ENCODE peak calls at places on chromosomes 12 and 14, in seven cellular contexts. F is Karpas-422, O is NB4, Z is cardiac muscle cell, M is adipocyte, H is DND-41, D is mucosa of descending colon. S is an unnamed sample.

GRCh38 chr12:57479376-57480115 is at the start of gene ARHGAP9:
- DNase-seq in F (no peak), O (peak; percentile 74), Z (no peak), M (no peak), H (no peak), D (no peak), S (peak; percentile 45)

GRCh38 chr12:12176402-12176801 is 90.4 kb downstream of the LRP6 start:
- DNase-seq in F (no peak), O (peak; percentile 6), Z (no peak), M (no peak), H (no peak), D (no peak), S (no peak)

GRCh38 chr12:124739953-124740561 is 123.6 kb downstream of the SCARB1 start:
- DNase-seq in F (no peak), O (peak; percentile 72), Z (no peak), M (no peak), H (no peak), D (no peak), S (no peak)

GRCh38 chr12:52672321-52672933 is 7.8 kb downstream of the KRT1 start:
- DNase-seq in F (no peak), O (no peak), Z (no peak), M (no peak), H (no peak), D (no peak), S (no peak)

GRCh38 chr14:89540830-89541470 is 123.9 kb upstream of the FOXN3 start:
- DNase-seq in F (no peak), O (no peak), Z (no peak), M (peak; percentile 80), H (no peak), D (no peak), S (no peak)

GRCh38 chr12:110246690-110247339 is 34.2 kb upstream of the ATP2A2 start:
- DNase-seq in F (no peak), O (no peak), Z (no peak), M (no peak), H (no peak), D (no peak), S (no peak)

GRCh38 chr14:34051966-34052657 is 101.2 kb upstream of the EGLN3 start:
- DNase-seq in F (no peak), O (peak; percentile 56), Z (no peak), M (peak; percentile 13), H (peak; percentile 12), D (peak; percentile 29), S (no peak)

GRCh38 chr12:128789356-128789929 is 34.3 kb downstream of the SLC15A4 start:
- DNase-seq in F (peak; percentile 45), O (peak; percentile 69), Z (no peak), M (no peak), H (no peak), D (no peak), S (no peak)

GRCh38 chr12:52606581-52607241 is 5.4 kb upstream of the KRT72 start:
- DNase-seq in F (no peak), O (no peak), Z (no peak), M (no peak), H (no peak), D (no peak), S (peak; percentile 44)

GRCh38 chr14:49218436-49219092 is 367.6 kb downstream of the RPS29 start:
- DNase-seq in F (no peak), O (no peak), Z (no peak), M (no peak), H (no peak), D (no peak), S (no peak)

GRCh38 chr12:27534060-27534764 is 10.2 kb downstream of the PPFIBP1 start:
- DNase-seq in F (no peak), O (no peak), Z (no peak), M (no peak), H (peak; percentile 69), D (no peak), S (peak; percentile 47)

GRCh38 chr12:28027328-28027727 is 54.8 kb upstream of the PTHLH start:
- DNase-seq in F (no peak), O (no peak), Z (peak; percentile 9), M (no peak), H (peak; percentile 81), D (no peak), S (no peak)

GRCh38 chr12:52004042-52004648 is 2.6 kb upstream of the TAMALIN start:
- DNase-seq in F (no peak), O (peak; percentile 57), Z (peak; percentile 68), M (peak; percentile 79), H (no peak), D (no peak), S (no peak)

GRCh38 chr14:23321572-23322547 is 603 bp downstream of the PABPN1 start:
- DNase-seq in F (peak; percentile 83), O (peak; percentile 60), Z (peak; percentile 67), M (peak; percentile 75), H (peak; percentile 46), D (peak; percentile 81), S (no peak)

GRCh38 chr12:100733817-100734593 is 60.6 kb upstream of the ANO4 start:
- DNase-seq in F (peak; percentile 52), O (peak; percentile 28), Z (peak; percentile 59), M (peak; percentile 83), H (no peak), D (no peak), S (no peak)

GRCh38 chr14:65290830-65291229 is 121.7 kb upstream of the FUT8 start:
- DNase-seq in F (peak; percentile 63), O (peak; percentile 97), Z (no peak), M (peak; percentile 63), H (no peak), D (no peak), S (no peak)

GRCh38 chr14:33972522-33973162 is 21.8 kb upstream of the EGLN3 start:
- DNase-seq in F (no peak), O (no peak), Z (no peak), M (no peak), H (no peak), D (no peak), S (no peak)

GRCh38 chr12:31033681-31034080 is 40.0 kb upstream of the DDX11 start:
- DNase-seq in F (no peak), O (no peak), Z (no peak), M (peak; percentile 3), H (no peak), D (no peak), S (no peak)

GRCh38 chr12:42643881-42644579 is 54.5 kb upstream of the PRICKLE1 start:
- DNase-seq in F (no peak), O (no peak), Z (no peak), M (no peak), H (no peak), D (no peak), S (no peak)

GRCh38 chr12:131895640-131896079 is 1.2 kb downstream of the ULK1 start:
- DNase-seq in F (no peak), O (no peak), Z (no peak), M (no peak), H (peak; percentile 55), D (no peak), S (no peak)

GRCh38 chr12:131897875-131898274 is 3.5 kb downstream of the ULK1 start:
- DNase-seq in F (no peak), O (no peak), Z (no peak), M (no peak), H (no peak), D (peak; percentile 23), S (no peak)

GRCh38 chr12:131896811-131897270 is 2.4 kb downstream of the ULK1 start:
- DNase-seq in F (no peak), O (no peak), Z (no peak), M (peak; percentile 87), H (peak; percentile 86), D (peak; percentile 82), S (no peak)

GRCh38 chr12:131896080-131896810 is 1.8 kb downstream of the ULK1 start:
- DNase-seq in F (peak; percentile 67), O (peak; percentile 87), Z (peak; percentile 94), M (peak; percentile 91), H (peak; percentile 58), D (peak; percentile 94), S (peak; percentile 62)

DNA sequence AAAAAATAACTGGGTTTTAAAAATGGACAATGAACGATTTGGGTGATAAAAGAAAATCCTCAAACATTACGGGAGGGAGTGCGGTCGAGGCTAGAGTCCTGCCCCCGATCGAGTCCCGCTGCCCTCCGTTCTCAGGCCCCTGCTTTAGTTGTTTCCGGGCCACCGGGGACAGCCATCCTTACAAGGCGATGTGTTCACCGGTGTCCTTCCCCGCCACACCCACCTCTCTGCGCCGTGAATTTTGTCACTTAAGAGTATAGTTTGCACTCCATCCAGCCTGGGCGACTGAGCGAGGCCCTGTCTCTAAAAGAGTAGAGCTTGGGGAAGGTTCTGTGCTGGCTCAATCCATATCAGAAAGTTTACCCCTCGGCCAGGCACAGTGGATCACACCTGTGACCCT is 2.9 kb downstream of the ULK1 start:
- DNase-seq in F (no peak), O (no peak), Z (no peak), M (no peak), H (no peak), D (peak; percentile 48), S (no peak)
- H3K4me3 ChIP-seq in F (no peak overlapping the region), O (no peak overlapping the region), Z (no peak overlapping the region), M (no peak overlapping the region), H (peak overlapping the region; percentile 13), D (no peak overlapping the region), S (no peak overlapping the region)

GRCh38 chr12:119365451-119365850 is 30.9 kb downstream of the CCDC60 start:
- DNase-seq in F (no peak), O (no peak), Z (no peak), M (no peak), H (no peak), D (no peak), S (no peak)
- H3K4me3 ChIP-seq in F (no peak overlapping the region), O (no peak overlapping the region), Z (no peak overlapping the region), M (no peak overlapping the region), H (no peak overlapping the region), D (no peak overlapping the region), S (no peak overlapping the region)

DNA sequence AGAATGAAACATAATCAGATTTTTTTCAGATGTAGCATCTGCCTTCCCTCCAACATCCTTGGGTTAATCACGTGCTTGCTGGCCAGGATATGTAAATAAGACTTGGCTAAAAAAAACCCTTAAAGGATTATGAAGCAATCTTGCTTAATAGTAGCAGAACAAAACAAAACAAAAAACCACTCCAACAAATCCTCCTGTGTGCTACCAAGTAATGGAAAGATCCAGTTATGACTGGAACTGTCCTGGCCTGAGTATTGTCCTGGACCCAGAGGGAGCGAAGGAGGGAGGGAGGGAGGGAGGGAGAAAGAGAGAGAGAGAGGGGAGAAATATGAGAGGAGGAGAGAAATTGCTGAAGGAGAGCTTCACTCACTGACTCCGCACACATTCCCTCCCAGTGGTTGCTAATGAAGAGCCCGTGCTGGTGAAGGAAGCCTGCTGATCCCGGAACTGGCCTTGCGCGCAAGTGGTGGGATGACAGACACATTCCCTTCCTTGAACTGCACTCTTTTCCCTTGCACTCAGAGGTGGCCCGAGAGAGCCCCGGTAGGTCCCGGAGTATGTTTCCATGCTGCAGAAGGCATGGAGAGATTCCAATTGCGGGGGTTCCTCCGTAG is 57.2 kb downstream of the HMGA2 start:
- DNase-seq in F (no peak), O (peak; percentile 36), Z (no peak), M (peak; percentile 81), H (no peak), D (peak; percentile 53), S (no peak)
- H3K4me3 ChIP-seq in F (no peak overlapping the region), O (peak overlapping the region; percentile 45), Z (no peak overlapping the region), M (peak overlapping the region; percentile 89), H (no peak overlapping the region), D (no peak overlapping the region), S (no peak overlapping the region)

DNA sequence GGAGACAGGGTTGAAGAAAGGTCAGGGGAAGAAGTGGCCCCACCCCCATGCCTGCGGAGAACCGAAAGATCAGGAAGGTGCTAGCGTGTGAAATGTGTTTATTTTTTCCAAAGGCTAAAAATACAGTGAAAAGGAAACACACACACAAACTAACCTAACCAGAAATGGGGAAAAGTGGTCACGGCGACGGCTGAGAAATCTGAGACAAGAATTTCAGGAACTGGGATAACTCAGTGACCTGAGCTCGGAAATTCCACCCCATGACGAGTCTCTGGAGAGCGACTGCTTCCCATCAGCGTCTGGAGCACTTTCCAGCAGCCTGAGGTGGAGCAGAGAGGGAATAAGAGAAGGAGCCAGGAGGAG is 16.6 kb upstream of the RND1 start:
- DNase-seq in F (no peak), O (no peak), Z (peak; percentile 64), M (peak; percentile 46), H (no peak), D (no peak), S (no peak)
- H3K4me3 ChIP-seq in F (no peak overlapping the region), O (no peak overlapping the region), Z (peak overlapping the region; percentile 13), M (peak overlapping the region; percentile 59), H (no peak overlapping the region), D (no peak overlapping the region), S (no peak overlapping the region)

S was measured in CD8-positive, alpha-beta T cell.